ENCODE peak calls at places on chromosome 1, in ten cellular contexts. R, W, F, V, X, E, A, U, N and C are unnamed samples.

GRCh38 chr1:157806431-157807149 is 13.3 kb downstream of the FCRL1 start:
- DNase-seq in R (no peak), W (no peak), F (no peak), V (no peak), X (no peak), E (no peak), A (no peak), U (peak), N (no peak), C (no peak)

GRCh38 chr1:80607064-80607463 is 1193.7 kb upstream of the ADGRL2 start:
- DNase-seq in R (no peak), W (no peak), F (no peak), V (no peak), X (no peak), E (no peak), A (no peak), U (no peak), N (no peak), C (no peak)

GRCh38 chr1:82162526-82163420 is 362.0 kb downstream of the ADGRL2 start:
- DNase-seq in R (no peak), W (no peak), F (no peak), V (no peak), X (peak), E (no peak), A (no peak), U (no peak), N (no peak), C (no peak)

GRCh38 chr1:101953623-101954022 is 43.1 kb downstream of the OLFM3 start:
- DNase-seq in R (no peak), W (no peak), F (no peak), V (no peak), X (no peak), E (no peak), A (no peak), U (no peak), N (no peak), C (no peak)

GRCh38 chr1:40717960-40718359 is 26.5 kb downstream of the NFYC start:
- DNase-seq in R (no peak), W (no peak), F (no peak), V (no peak), X (no peak), E (no peak), A (no peak), U (no peak), N (no peak), C (no peak)

GRCh38 chr1:193919827-193920226 is 733.4 kb upstream of the B3GALT2 start:
- DNase-seq in R (no peak), W (no peak), F (no peak), V (no peak), X (no peak), E (no peak), A (no peak), U (no peak), N (no peak), C (no peak)

GRCh38 chr1:209513226-209513625 is 70.3 kb upstream of the CAMK1G start:
- DNase-seq in R (peak), W (no peak), F (no peak), V (peak), X (peak), E (no peak), A (no peak), U (no peak), N (no peak), C (no peak)

GRCh38 chr1:229207916-229208315 is 63.0 kb upstream of the RAB4A start:
- DNase-seq in R (no peak), W (no peak), F (no peak), V (no peak), X (no peak), E (no peak), A (no peak), U (no peak), N (no peak), C (no peak)

GRCh38 chr1:54408701-54409066 is 2.5 kb upstream of the SSBP3 start:
- DNase-seq in R (no peak), W (no peak), F (no peak), V (no peak), X (no peak), E (no peak), A (no peak), U (no peak), N (no peak), C (no peak)

GRCh38 chr1:238153939-238154338 is 263.2 kb upstream of the ZP4 start:
- DNase-seq in R (no peak), W (no peak), F (no peak), V (no peak), X (no peak), E (no peak), A (no peak), U (no peak), N (no peak), C (no peak)

GRCh38 chr1:112507896-112508241 is 896 bp upstream of the WNT2B start:
- DNase-seq in R (peak), W (no peak), F (no peak), V (no peak), X (no peak), E (peak), A (no peak), U (peak), N (no peak), C (no peak)

GRCh38 chr1:89898150-89898549 is 77.3 kb downstream of the LRRC8D start:
- DNase-seq in R (peak), W (no peak), F (no peak), V (no peak), X (no peak), E (no peak), A (no peak), U (no peak), N (no peak), C (no peak)

GRCh38 chr1:45016090-45016697 is 4.1 kb downstream of the UROD start:
- DNase-seq in R (no peak), W (no peak), F (no peak), V (no peak), X (no peak), E (no peak), A (no peak), U (no peak), N (no peak), C (no peak)

GRCh38 chr1:20266141-20266540 is 24.5 kb upstream of the VWA5B1 start:
- DNase-seq in R (no peak), W (no peak), F (no peak), V (no peak), X (no peak), E (no peak), A (no peak), U (no peak), N (no peak), C (no peak)

GRCh38 chr1:94496076-94496755 is 45.3 kb downstream of the F3 start:
- DNase-seq in R (no peak), W (no peak), F (no peak), V (no peak), X (no peak), E (no peak), A (no peak), U (no peak), N (no peak), C (no peak)

GRCh38 chr1:42680045-42680444 is 2.2 kb upstream of the YBX1 start:
- DNase-seq in R (no peak), W (no peak), F (no peak), V (no peak), X (no peak), E (no peak), A (no peak), U (no peak), N (no peak), C (no peak)

GRCh38 chr1:180267211-180267561 is 37.1 kb downstream of the LHX4 start:
- DNase-seq in R (no peak), W (no peak), F (no peak), V (no peak), X (no peak), E (no peak), A (no peak), U (no peak), N (no peak), C (peak)

DNA sequence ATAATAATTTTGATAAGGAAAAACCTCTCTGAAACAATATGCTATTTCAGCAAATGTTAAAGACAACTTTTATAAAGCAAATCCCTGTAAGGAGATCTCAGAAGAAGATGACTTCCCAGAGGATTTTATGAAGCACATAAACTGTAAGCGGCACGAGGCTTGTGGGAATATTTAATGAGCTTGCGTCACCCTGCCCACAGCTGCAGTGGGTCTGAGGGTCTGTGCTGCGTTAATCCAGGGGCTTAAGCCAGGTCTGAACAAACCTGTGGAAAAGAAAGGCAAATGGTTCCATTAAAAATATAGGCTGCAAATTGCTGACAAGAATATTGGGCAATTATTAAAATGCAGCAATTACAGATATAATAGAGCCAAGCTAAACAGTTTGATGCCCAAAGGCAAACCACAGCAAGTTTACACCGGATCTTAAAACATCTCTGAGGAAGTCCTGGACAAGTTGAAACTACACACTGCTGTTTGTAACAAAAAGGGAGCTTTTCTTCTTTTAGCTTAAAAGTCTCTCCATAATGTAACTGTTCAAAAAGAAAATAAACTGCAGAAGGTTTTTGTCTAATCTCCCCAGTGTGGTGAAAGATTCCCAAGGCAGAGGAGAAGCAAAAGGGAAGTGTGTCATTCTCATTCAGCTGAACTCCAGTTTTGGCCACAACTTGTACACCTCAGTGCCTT is 21.8 kb downstream of the TGFBR3 start:
- DNase-seq in R (no peak), W (no peak), F (no peak), V (no peak), X (no peak), E (no peak), A (no peak), U (no peak), N (no peak), C (no peak)
- H3K4me3 ChIP-seq in R (no peak), W (no peak), F (no peak), V (no peak), X (no peak), E (no peak), A (no peak), U (no peak), N (no peak), C (no peak)

DNA sequence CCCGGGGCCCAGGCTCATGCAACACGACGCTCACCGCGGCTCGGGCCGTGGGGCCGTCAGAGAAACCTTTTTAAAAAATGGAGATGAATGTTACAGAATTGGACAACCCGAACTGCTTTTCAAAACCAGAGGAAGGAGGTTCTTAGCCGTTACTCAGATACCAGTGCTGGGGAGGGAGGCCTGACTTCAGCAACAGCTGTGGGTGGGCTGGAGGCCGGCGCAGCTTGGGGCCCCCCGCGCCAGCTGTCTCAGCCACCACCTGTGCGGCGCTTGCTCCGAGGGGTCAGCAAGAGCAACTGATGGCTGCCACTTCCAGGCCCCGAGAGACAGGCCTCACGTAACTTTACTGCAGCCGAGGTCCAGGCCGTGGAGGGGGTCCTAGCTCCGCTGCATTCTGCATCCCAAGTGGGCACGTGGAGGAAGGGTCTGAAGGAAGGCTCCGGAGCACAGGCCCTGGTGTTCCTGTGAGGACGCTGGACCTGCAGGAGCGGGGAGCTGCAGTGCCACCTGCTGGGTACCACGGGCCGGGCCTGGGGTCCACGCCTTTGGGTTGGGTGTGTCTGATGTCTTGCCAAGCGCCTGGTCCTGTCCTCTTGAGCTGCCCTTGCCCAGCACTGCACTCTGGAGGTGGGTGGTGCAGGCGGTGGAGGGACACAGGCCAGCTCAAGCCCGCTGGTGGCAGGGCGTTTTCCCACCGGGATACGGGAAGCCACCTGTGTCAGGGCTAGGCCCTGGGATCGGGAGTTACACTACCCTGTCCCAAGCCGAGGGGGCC is 9.8 kb downstream of the THAP3 start:
- DNase-seq in R (peak), W (peak), F (peak), V (no peak), X (peak), E (peak), A (peak), U (peak), N (peak), C (peak)
- TF ChIP-seq POLR2A in R (peak), W (no peak), F (no peak), V (no peak), X (no peak), E (no peak), A (no peak), U (no peak), N (no peak), C (no peak)

GRCh38 chr1:26169201-26169600 is 438 bp upstream of the C1orf232 start:
- DNase-seq in R (no peak), W (no peak), F (no peak), V (no peak), X (no peak), E (no peak), A (no peak), U (no peak), N (no peak), C (no peak)
- H3K4me3 ChIP-seq in R (peak), W (peak), F (no peak), V (peak), X (peak), E (peak), A (peak), U (peak), N (peak), C (no peak)

GRCh38 chr1:161725888-161726630 is 4.7 kb downstream of the FCRLB start:
- DNase-seq in R (no peak), W (peak), F (peak), V (no peak), X (peak), E (peak), A (peak), U (peak), N (peak), C (peak)
- TF ChIP-seq POLR2A in R (peak), W (no peak), F (no peak), V (no peak), X (peak), E (no peak), A (peak), U (no peak), N (no peak), C (no peak)

DNA sequence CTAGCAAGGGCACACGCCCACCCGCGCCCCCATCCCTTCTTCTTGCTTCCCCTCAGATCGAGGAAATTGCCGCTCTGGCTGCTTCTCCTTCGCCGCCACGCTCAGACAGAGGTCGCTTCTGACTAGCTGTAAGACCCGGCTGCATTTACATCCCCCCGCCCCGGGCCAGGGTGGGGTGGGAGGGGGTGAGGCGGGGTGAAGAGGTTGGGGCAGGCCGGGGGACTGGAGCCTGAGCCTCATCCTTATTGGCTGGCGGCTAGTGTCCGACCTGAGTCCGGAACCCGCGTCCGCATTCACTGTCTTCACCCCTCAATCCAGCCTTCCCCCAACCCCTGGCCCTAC is 11.1 kb downstream of the NR5A2 start:
- DNase-seq in R (no peak), W (no peak), F (no peak), V (no peak), X (no peak), E (no peak), A (no peak), U (peak), N (peak), C (no peak)
- H3K4me3 ChIP-seq in R (no peak), W (no peak), F (no peak), V (peak), X (peak), E (peak), A (peak), U (peak), N (peak), C (no peak)

GRCh38 chr1:182035097-182035770 is 26.3 kb downstream of the ZNF648 start:
- DNase-seq in R (peak), W (no peak), F (no peak), V (no peak), X (peak), E (no peak), A (no peak), U (no peak), N (no peak), C (no peak)

GRCh38 chr1:182029002-182029378 is 32.5 kb downstream of the ZNF648 start:
- DNase-seq in R (no peak), W (no peak), F (no peak), V (no peak), X (no peak), E (no peak), A (no peak), U (no peak), N (no peak), C (no peak)

GRCh38 chr1:182032251-182032650 is 29.3 kb downstream of the ZNF648 start:
- DNase-seq in R (no peak), W (no peak), F (no peak), V (no peak), X (peak), E (no peak), A (no peak), U (no peak), N (no peak), C (no peak)

GRCh38 chr1:182029379-182030331 is 31.9 kb downstream of the ZNF648 start:
- DNase-seq in R (peak), W (peak), F (peak), V (peak), X (peak), E (peak), A (peak), U (peak), N (peak), C (peak)
- TF ChIP-seq POLR2A in R (peak), W (no peak), F (no peak), V (peak), X (peak), E (peak), A (peak), U (peak), N (peak), C (peak)

DNA sequence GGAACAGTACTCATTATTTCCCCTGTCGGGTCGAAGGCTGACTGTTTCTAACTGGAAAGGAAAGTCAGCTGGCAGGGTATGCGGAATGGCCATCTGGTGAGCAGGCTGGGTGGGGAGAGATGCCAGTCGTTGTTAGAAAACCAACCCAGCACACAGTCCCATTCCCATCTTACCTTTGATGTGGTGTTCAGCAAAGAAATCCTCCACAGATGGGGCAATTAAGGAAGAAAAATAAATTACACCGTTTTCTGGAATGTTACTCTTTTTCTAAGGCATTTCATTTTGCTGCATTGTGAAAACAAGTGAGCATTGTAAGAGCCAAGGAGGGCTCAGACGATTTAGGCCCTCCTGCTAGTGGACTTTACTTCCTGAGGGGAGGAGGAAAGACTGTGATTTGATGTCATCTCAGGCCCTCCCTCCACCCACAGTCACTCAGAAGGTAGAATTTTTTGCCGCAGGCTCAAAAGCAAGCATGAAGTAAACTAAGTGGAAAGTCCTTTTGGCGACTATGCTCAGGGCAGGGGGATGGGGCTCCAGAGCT is at the start of gene SLC16A4:
- DNase-seq in R (no peak), W (no peak), F (peak), V (no peak), X (peak), E (no peak), A (no peak), U (no peak), N (no peak), C (no peak)
- H3K4me3 ChIP-seq in R (no peak), W (no peak), F (peak), V (no peak), X (peak), E (peak), A (peak), U (no peak), N (peak), C (no peak)